ENCODE peak calls at places on chromosomes 16 and 17, in seven cellular contexts. One of them, this sample, is unnamed.

GRCh38 chr16:53282975-53283946 is 151.0 kb upstream of the RBL2 start:
- DNase-seq in activated CD8-positive, alpha-beta T cell treated with anti-CD3 and anti-CD28 coated beads for 36 hours: no peak
- DNase-seq in AG09309: peak
- DNase-seq in WTC11: no peak
- DNase-seq in endothelial cell: peak
- DNase-seq in thyroid gland: no peak
- DNase-seq in mammary epithelial cell: peak
- DNase-seq in this sample: no peak

GRCh38 chr16:73584157-73584556 is 536.2 kb upstream of the ZFHX3 start:
- DNase-seq in mammary epithelial cell: no peak
- DNase-seq in AG09309: no peak
- DNase-seq in activated CD8-positive, alpha-beta T cell treated with anti-CD3 and anti-CD28 coated beads for 36 hours: no peak
- DNase-seq in WTC11: no peak
- DNase-seq in endothelial cell: no peak
- DNase-seq in thyroid gland: no peak
- DNase-seq in this sample: no peak

GRCh38 chr16:63983401-63983800 is 1138.5 kb downstream of the CDH11 start:
- DNase-seq in thyroid gland: no peak
- DNase-seq in mammary epithelial cell: peak
- DNase-seq in AG09309: no peak
- DNase-seq in endothelial cell: no peak
- DNase-seq in activated CD8-positive, alpha-beta T cell treated with anti-CD3 and anti-CD28 coated beads for 36 hours: no peak
- DNase-seq in WTC11: no peak
- DNase-seq in this sample: no peak

GRCh38 chr16:84177740-84178070 is 9.2 kb downstream of the TAF1C start:
- DNase-seq in mammary epithelial cell: peak
- DNase-seq in thyroid gland: no peak
- DNase-seq in AG09309: peak
- DNase-seq in activated CD8-positive, alpha-beta T cell treated with anti-CD3 and anti-CD28 coated beads for 36 hours: peak
- DNase-seq in WTC11: no peak
- DNase-seq in endothelial cell: no peak
- DNase-seq in this sample: no peak

GRCh38 chr17:77373298-77374169 is 232.8 kb downstream of the SEC14L1 start:
- DNase-seq in activated CD8-positive, alpha-beta T cell treated with anti-CD3 and anti-CD28 coated beads for 36 hours: peak
- DNase-seq in endothelial cell: peak
- DNase-seq in mammary epithelial cell: no peak
- DNase-seq in WTC11: peak
- DNase-seq in thyroid gland: peak
- DNase-seq in AG09309: no peak
- DNase-seq in this sample: no peak

GRCh38 chr17:4739122-4740024 is at the start of the genes CXCL16 and ZMYND15:
- DNase-seq in activated CD8-positive, alpha-beta T cell treated with anti-CD3 and anti-CD28 coated beads for 36 hours: peak
- DNase-seq in thyroid gland: peak
- DNase-seq in WTC11: peak
- DNase-seq in mammary epithelial cell: peak
- DNase-seq in endothelial cell: peak
- DNase-seq in AG09309: no peak
- DNase-seq in this sample: peak

GRCh38 chr17:7477392-7478275 is 1.8 kb downstream of the ZBTB4 start:
- DNase-seq in WTC11: no peak
- DNase-seq in mammary epithelial cell: no peak
- DNase-seq in AG09309: peak
- DNase-seq in activated CD8-positive, alpha-beta T cell treated with anti-CD3 and anti-CD28 coated beads for 36 hours: peak
- DNase-seq in endothelial cell: no peak
- DNase-seq in thyroid gland: peak
- DNase-seq in this sample: peak

GRCh38 chr16:57810197-57811024 is 8.1 kb upstream of the KIFC3 start:
- DNase-seq in mammary epithelial cell: peak
- DNase-seq in AG09309: no peak
- DNase-seq in activated CD8-positive, alpha-beta T cell treated with anti-CD3 and anti-CD28 coated beads for 36 hours: peak
- DNase-seq in endothelial cell: peak
- DNase-seq in thyroid gland: peak
- DNase-seq in WTC11: peak
- DNase-seq in this sample: peak

GRCh38 chr16:66440271-66440802 is 13.2 kb downstream of the BEAN1 start:
- DNase-seq in activated CD8-positive, alpha-beta T cell treated with anti-CD3 and anti-CD28 coated beads for 36 hours: no peak
- DNase-seq in thyroid gland: no peak
- DNase-seq in mammary epithelial cell: no peak
- DNase-seq in endothelial cell: no peak
- DNase-seq in WTC11: no peak
- DNase-seq in AG09309: no peak
- DNase-seq in this sample: no peak

GRCh38 chr16:3872216-3872895 is 8.2 kb downstream of the CREBBP start:
- DNase-seq in thyroid gland: no peak
- DNase-seq in AG09309: no peak
- DNase-seq in activated CD8-positive, alpha-beta T cell treated with anti-CD3 and anti-CD28 coated beads for 36 hours: no peak
- DNase-seq in mammary epithelial cell: no peak
- DNase-seq in WTC11: no peak
- DNase-seq in endothelial cell: no peak
- DNase-seq in this sample: no peak

GRCh38 chr16:9090101-9090959 is 1.1 kb upstream of the HAPSTR1 start:
- DNase-seq in WTC11: peak
- DNase-seq in thyroid gland: peak
- DNase-seq in AG09309: no peak
- DNase-seq in activated CD8-positive, alpha-beta T cell treated with anti-CD3 and anti-CD28 coated beads for 36 hours: peak
- DNase-seq in mammary epithelial cell: no peak
- DNase-seq in endothelial cell: peak
- DNase-seq in this sample: peak

GRCh38 chr16:2437032-2437790 is 8.0 kb downstream of the CCNF start:
- DNase-seq in activated CD8-positive, alpha-beta T cell treated with anti-CD3 and anti-CD28 coated beads for 36 hours: no peak
- DNase-seq in mammary epithelial cell: no peak
- DNase-seq in WTC11: no peak
- DNase-seq in AG09309: no peak
- DNase-seq in endothelial cell: no peak
- DNase-seq in thyroid gland: no peak
- DNase-seq in this sample: no peak

GRCh38 chr16:69830534-69831211 is 68.5 kb downstream of the WWP2 start:
- DNase-seq in thyroid gland: no peak
- DNase-seq in mammary epithelial cell: no peak
- DNase-seq in WTC11: no peak
- DNase-seq in activated CD8-positive, alpha-beta T cell treated with anti-CD3 and anti-CD28 coated beads for 36 hours: no peak
- DNase-seq in AG09309: no peak
- DNase-seq in endothelial cell: no peak
- DNase-seq in this sample: no peak

DNA sequence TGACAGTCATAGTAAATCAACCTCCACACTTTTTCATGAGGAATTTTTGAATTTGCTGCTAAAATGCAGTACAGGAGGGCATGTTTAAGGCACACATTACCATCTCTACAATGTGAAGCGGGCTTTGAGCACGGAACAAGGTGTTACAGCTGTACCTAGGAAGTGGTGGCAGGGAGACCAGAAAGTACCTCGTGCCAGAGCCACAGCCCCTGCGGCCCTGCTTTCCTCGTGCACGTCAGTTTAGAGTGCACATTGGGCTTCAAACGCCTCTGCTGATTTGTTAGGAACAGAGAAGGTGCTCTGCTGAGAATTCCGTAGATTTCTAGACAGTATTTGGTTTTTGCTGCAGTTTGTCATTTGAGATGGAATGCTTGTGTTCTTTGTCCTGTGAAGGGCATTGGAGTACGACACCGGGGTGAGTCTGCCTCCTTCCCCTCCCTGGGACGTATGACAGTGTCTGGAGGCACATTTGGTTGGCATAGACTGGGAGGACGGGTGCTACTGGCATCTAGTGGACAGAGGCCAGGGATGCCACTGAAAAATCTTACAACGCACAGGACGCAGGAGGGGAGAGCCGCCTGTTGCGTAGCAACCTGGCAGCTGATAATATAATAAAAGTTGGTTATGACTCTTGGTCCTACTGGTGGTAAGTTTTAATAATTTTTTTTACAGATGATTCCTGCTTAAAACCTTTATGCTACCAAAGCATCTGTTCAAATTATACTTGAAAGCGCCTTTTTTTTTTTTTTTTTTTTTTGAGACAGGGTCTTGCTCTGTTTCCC is 9.1 kb downstream of the FOXK2 start:
- DNase-seq in WTC11: no peak
- DNase-seq in AG09309: no peak
- DNase-seq in thyroid gland: peak
- DNase-seq in activated CD8-positive, alpha-beta T cell treated with anti-CD3 and anti-CD28 coated beads for 36 hours: peak
- DNase-seq in endothelial cell: no peak
- DNase-seq in mammary epithelial cell: peak
- DNase-seq in this sample: no peak
- TF ChIP-seq CTCF in WTC11: no peak
- TF ChIP-seq CTCF in AG09309: peak
- TF ChIP-seq CTCF in thyroid gland: peak
- TF ChIP-seq CTCF in activated CD8-positive, alpha-beta T cell treated with anti-CD3 and anti-CD28 coated beads for 36 hours: no peak
- TF ChIP-seq CTCF in endothelial cell: no peak
- TF ChIP-seq CTCF in mammary epithelial cell: peak
- TF ChIP-seq CTCF in this sample: no peak

GRCh38 chr17:82236142-82236971 is 7.5 kb downstream of the SLC16A3 start:
- DNase-seq in AG09309: no peak
- DNase-seq in activated CD8-positive, alpha-beta T cell treated with anti-CD3 and anti-CD28 coated beads for 36 hours: peak
- DNase-seq in mammary epithelial cell: peak
- DNase-seq in thyroid gland: peak
- DNase-seq in endothelial cell: peak
- DNase-seq in WTC11: peak
- DNase-seq in this sample: peak
- TF ChIP-seq CTCF in AG09309: peak
- TF ChIP-seq CTCF in activated CD8-positive, alpha-beta T cell treated with anti-CD3 and anti-CD28 coated beads for 36 hours: peak
- TF ChIP-seq CTCF in mammary epithelial cell: peak
- TF ChIP-seq CTCF in thyroid gland: peak
- TF ChIP-seq CTCF in endothelial cell: peak
- TF ChIP-seq CTCF in WTC11: peak
- TF ChIP-seq CTCF in this sample: peak

GRCh38 chr17:30567231-30568116 is 90.3 kb downstream of the GOSR1 start:
- DNase-seq in AG09309: no peak
- DNase-seq in endothelial cell: no peak
- DNase-seq in WTC11: no peak
- DNase-seq in activated CD8-positive, alpha-beta T cell treated with anti-CD3 and anti-CD28 coated beads for 36 hours: no peak
- DNase-seq in thyroid gland: no peak
- DNase-seq in mammary epithelial cell: no peak
- DNase-seq in this sample: no peak

GRCh38 chr17:30570191-30570590 is 93.0 kb downstream of the GOSR1 start:
- DNase-seq in mammary epithelial cell: no peak
- DNase-seq in thyroid gland: no peak
- DNase-seq in AG09309: no peak
- DNase-seq in WTC11: no peak
- DNase-seq in endothelial cell: no peak
- DNase-seq in activated CD8-positive, alpha-beta T cell treated with anti-CD3 and anti-CD28 coated beads for 36 hours: no peak
- DNase-seq in this sample: no peak

GRCh38 chr17:30559656-30560055 is 82.4 kb downstream of the GOSR1 start:
- DNase-seq in endothelial cell: no peak
- DNase-seq in WTC11: no peak
- DNase-seq in AG09309: no peak
- DNase-seq in mammary epithelial cell: no peak
- DNase-seq in thyroid gland: no peak
- DNase-seq in activated CD8-positive, alpha-beta T cell treated with anti-CD3 and anti-CD28 coated beads for 36 hours: no peak
- DNase-seq in this sample: no peak

GRCh38 chr17:30570596-30571265 is 93.5 kb downstream of the GOSR1 start:
- DNase-seq in activated CD8-positive, alpha-beta T cell treated with anti-CD3 and anti-CD28 coated beads for 36 hours: no peak
- DNase-seq in WTC11: no peak
- DNase-seq in mammary epithelial cell: no peak
- DNase-seq in AG09309: no peak
- DNase-seq in endothelial cell: no peak
- DNase-seq in thyroid gland: no peak
- DNase-seq in this sample: no peak

DNA sequence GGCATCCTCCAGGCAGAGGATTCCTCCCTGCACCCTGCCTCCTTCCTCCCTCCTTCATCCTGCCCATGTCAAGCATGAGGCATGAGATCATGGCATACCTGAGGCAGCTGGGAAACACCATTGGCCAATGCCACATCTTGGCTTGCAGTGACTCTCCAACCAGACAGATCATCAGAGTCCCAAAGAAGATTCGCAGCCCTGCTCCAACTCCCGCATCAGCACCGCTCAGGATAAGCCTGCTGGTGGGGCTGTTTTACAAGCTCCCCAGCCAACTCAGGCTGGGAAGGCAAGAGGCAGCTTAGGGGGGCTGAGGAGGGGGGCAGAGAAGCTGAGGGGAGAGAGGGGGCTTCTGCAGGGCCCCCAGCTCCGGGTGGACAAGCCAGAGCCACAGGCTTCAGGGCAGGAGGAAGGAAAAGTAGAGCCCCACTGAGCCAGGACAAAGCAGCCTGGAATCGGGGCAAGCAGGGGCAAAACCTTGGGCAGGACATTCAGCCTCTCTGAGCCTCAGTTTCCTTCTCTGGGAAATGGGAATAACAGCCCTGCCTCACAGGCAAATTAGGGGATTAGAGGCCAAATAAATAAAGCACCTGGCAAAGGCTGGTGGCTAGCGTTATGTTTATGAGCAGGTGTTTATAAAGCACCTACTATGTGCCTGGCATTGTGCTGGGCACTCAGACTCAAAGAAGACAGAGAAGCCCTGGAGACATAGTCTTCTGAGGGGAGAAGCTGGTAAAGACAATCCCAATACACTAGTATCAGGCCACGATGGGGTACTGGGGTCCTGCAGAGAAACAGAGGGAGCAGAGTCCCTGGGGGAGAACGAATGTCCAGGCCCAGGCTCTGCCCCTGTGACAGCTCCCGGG is 88.1 kb downstream of the GOSR1 start:
- DNase-seq in endothelial cell: no peak
- DNase-seq in AG09309: no peak
- DNase-seq in mammary epithelial cell: peak
- DNase-seq in thyroid gland: no peak
- DNase-seq in WTC11: peak
- DNase-seq in activated CD8-positive, alpha-beta T cell treated with anti-CD3 and anti-CD28 coated beads for 36 hours: no peak
- DNase-seq in this sample: no peak
- TF ChIP-seq CTCF in endothelial cell: no peak
- TF ChIP-seq CTCF in AG09309: peak
- TF ChIP-seq CTCF in mammary epithelial cell: no peak
- TF ChIP-seq CTCF in thyroid gland: no peak
- TF ChIP-seq CTCF in WTC11: no peak
- TF ChIP-seq CTCF in activated CD8-positive, alpha-beta T cell treated with anti-CD3 and anti-CD28 coated beads for 36 hours: no peak
- TF ChIP-seq CTCF in this sample: no peak

DNA sequence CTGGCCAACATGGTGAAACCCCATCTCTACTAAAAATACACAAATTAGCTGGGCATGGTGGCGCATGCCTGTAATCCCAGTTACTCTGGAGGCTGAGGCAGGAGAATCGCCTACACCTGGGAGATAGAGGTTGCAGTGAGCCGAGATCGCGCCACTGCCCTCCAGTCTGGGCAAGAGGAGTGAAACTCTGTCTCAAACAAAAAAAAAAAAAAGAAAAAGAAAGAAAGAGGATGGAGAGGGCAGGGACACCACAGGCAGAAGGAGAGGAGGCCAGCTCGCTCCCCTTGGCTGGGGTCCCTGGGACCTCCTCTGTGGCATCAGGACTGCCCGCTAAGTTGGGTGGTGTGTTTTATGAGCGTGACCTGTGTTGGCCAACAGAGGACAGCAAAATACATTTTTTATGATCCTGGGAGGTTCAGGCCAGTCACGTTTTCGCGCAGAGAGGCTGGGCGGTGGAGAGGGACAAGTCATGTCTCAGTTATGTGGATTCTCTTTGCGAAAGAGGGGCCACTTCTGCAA is 229.6 kb downstream of the MRTFB start:
- DNase-seq in WTC11: peak
- DNase-seq in thyroid gland: peak
- DNase-seq in activated CD8-positive, alpha-beta T cell treated with anti-CD3 and anti-CD28 coated beads for 36 hours: peak
- DNase-seq in endothelial cell: peak
- DNase-seq in AG09309: peak
- DNase-seq in mammary epithelial cell: peak
- DNase-seq in this sample: no peak
- TF ChIP-seq CTCF in WTC11: no peak
- TF ChIP-seq CTCF in thyroid gland: peak
- TF ChIP-seq CTCF in activated CD8-positive, alpha-beta T cell treated with anti-CD3 and anti-CD28 coated beads for 36 hours: peak
- TF ChIP-seq CTCF in endothelial cell: no peak
- TF ChIP-seq CTCF in AG09309: peak
- TF ChIP-seq CTCF in mammary epithelial cell: peak
- TF ChIP-seq CTCF in this sample: no peak

GRCh38 chr16:1121009-1121408 is 25.0 kb upstream of the C1QTNF8 start:
- DNase-seq in activated CD8-positive, alpha-beta T cell treated with anti-CD3 and anti-CD28 coated beads for 36 hours: no peak
- DNase-seq in endothelial cell: no peak
- DNase-seq in WTC11: no peak
- DNase-seq in AG09309: no peak
- DNase-seq in mammary epithelial cell: no peak
- DNase-seq in thyroid gland: no peak
- DNase-seq in this sample: no peak
- TF ChIP-seq CTCF in activated CD8-positive, alpha-beta T cell treated with anti-CD3 and anti-CD28 coated beads for 36 hours: no peak
- TF ChIP-seq CTCF in endothelial cell: no peak
- TF ChIP-seq CTCF in WTC11: no peak
- TF ChIP-seq CTCF in AG09309: no peak
- TF ChIP-seq CTCF in mammary epithelial cell: no peak
- TF ChIP-seq CTCF in thyroid gland: no peak
- TF ChIP-seq CTCF in this sample: no peak